ENCODE peak calls at places on chromosome 6, in seven cellular contexts. N is left ventricle myocardium inferior, C is Calu3, T is fibroblast of mammary gland, Y is spleen, G is thyroid gland, H is heart right ventricle. X is an unnamed sample.

GRCh38 chr6:29014729-29015608 is 9.9 kb upstream of the ZNF311 start:
- DNase-seq in C (no peak), Y (no peak), T (peak), H (no peak), G (no peak), N (no peak), X (no peak)

GRCh38 chr6:40436685-40437604 is 150.2 kb downstream of the LRFN2 start:
- DNase-seq in Y (no peak), H (no peak), T (peak), G (no peak), N (no peak), C (no peak), X (peak)

GRCh38 chr6:34630040-34630439 is 66.5 kb downstream of the ILRUN start:
- DNase-seq in C (no peak), Y (no peak), G (no peak), H (no peak), T (peak), N (no peak), X (peak)

GRCh38 chr6:132780770-132781371 is 17.6 kb downstream of the SLC18B1 start:
- DNase-seq in T (peak), G (no peak), C (no peak), N (no peak), H (no peak), Y (no peak), X (peak)

GRCh38 chr6:2899596-2899995 is 3.5 kb downstream of the SERPINB9 start:
- DNase-seq in H (no peak), G (no peak), Y (no peak), C (no peak), N (no peak), T (no peak), X (no peak)

GRCh38 chr6:119340766-119341487 is 8.6 kb downstream of the MAN1A1 start:
- DNase-seq in C (no peak), N (no peak), T (no peak), G (peak), Y (no peak), H (no peak), X (no peak)

GRCh38 chr6:7268362-7269310 is 44.4 kb downstream of the SSR1 start:
- DNase-seq in T (no peak), G (no peak), Y (peak), N (no peak), H (no peak), C (no peak), X (no peak)

GRCh38 chr6:72328775-72329174 is 293.1 kb upstream of the KCNQ5 start:
- DNase-seq in G (no peak), T (peak), N (no peak), Y (no peak), H (no peak), C (no peak), X (peak)

GRCh38 chr6:158208226-158208807 is 40.2 kb downstream of the GTF2H5 start:
- DNase-seq in N (no peak), Y (no peak), H (no peak), C (no peak), G (no peak), T (no peak), X (no peak)

GRCh38 chr6:37106554-37106953 is 63.4 kb upstream of the PIM1 start:
- DNase-seq in G (no peak), C (no peak), H (no peak), Y (no peak), N (no peak), T (no peak), X (no peak)

GRCh38 chr6:52517502-52518278 is 59.2 kb downstream of the TRAM2 start:
- DNase-seq in H (peak), Y (no peak), N (peak), G (peak), T (peak), C (peak), X (peak)

GRCh38 chr6:20208687-20209378 is 3.4 kb downstream of the MBOAT1 start:
- DNase-seq in G (no peak), C (no peak), H (no peak), T (peak), Y (no peak), N (no peak), X (no peak)

GRCh38 chr6:118574051-118574865 is 26.2 kb downstream of the PLN start:
- DNase-seq in Y (no peak), N (no peak), C (no peak), G (no peak), T (peak), H (no peak), X (peak)

GRCh38 chr6:130896249-130896648 is 69.0 kb downstream of the SMLR1 start:
- DNase-seq in T (no peak), N (no peak), Y (no peak), G (no peak), H (no peak), C (no peak), X (peak)

GRCh38 chr6:112909781-112910180 is 562.7 kb downstream of the RFPL4B start:
- DNase-seq in N (no peak), C (no peak), H (no peak), T (peak), G (no peak), Y (no peak), X (peak)

GRCh38 chr6:92790381-92790780 is 629.0 kb downstream of the EPHA7 start:
- DNase-seq in C (no peak), N (no peak), Y (no peak), G (no peak), H (no peak), T (no peak), X (no peak)

GRCh38 chr6:142914371-142914770 is 30.6 kb downstream of the HIVEP2 start:
- DNase-seq in H (no peak), N (no peak), C (no peak), Y (no peak), G (no peak), T (no peak), X (no peak)

GRCh38 chr6:107786709-107787588 is 37.2 kb downstream of the SCML4 start:
- DNase-seq in T (no peak), Y (peak), C (no peak), H (no peak), G (no peak), N (no peak), X (no peak)

GRCh38 chr6:148293181-148293995 is 49.2 kb upstream of the SASH1 start:
- DNase-seq in T (no peak), C (no peak), G (no peak), Y (no peak), H (peak), N (peak), X (no peak)

GRCh38 chr6:143596857-143597256 is 80.9 kb upstream of the PHACTR2 start:
- DNase-seq in N (peak), T (peak), C (no peak), H (peak), Y (no peak), G (peak), X (peak)

GRCh38 chr6:95577317-95578105 is at the start of gene MANEA:
- DNase-seq in H (peak), G (peak), Y (peak), N (peak), C (peak), T (peak), X (peak)

GRCh38 chr6:78530208-78530607 is 337.1 kb upstream of the IRAK1BP1 start:
- DNase-seq in N (no peak), H (no peak), C (no peak), Y (no peak), G (no peak), T (no peak), X (no peak)

GRCh38 chr6:2020909-2021308 is 224.5 kb downstream of the GMDS start:
- DNase-seq in H (no peak), Y (no peak), C (no peak), G (no peak), N (no peak), T (peak), X (peak)

GRCh38 chr6:137271245-137272183 is 52.3 kb upstream of the IFNGR1 start:
- DNase-seq in C (no peak), Y (no peak), T (peak), G (no peak), H (no peak), N (no peak), X (peak)

GRCh38 chr6:101070044-101070608 is 189.0 kb upstream of the ASCC3 start:
- DNase-seq in G (no peak), H (no peak), T (no peak), C (no peak), Y (peak), N (no peak), X (no peak)

GRCh38 chr6:98044791-98045190 is 761.8 kb upstream of the MMS22L start:
- DNase-seq in Y (no peak), N (no peak), H (no peak), C (no peak), T (no peak), G (no peak), X (no peak)

GRCh38 chr6:26270903-26271639 is 93.9 kb upstream of the BTN3A2 start:
- DNase-seq in Y (peak), H (peak), C (peak), T (peak), G (peak), N (peak), X (peak)

GRCh38 chr6:7390218-7390878 is 740 bp downstream of the RIOK1 start:
- DNase-seq in H (no peak), N (no peak), C (no peak), G (no peak), Y (no peak), T (no peak), X (no peak)

GRCh38 chr6:106255306-106255705 is 70.3 kb downstream of the ATG5 start:
- DNase-seq in H (no peak), T (no peak), C (no peak), N (no peak), G (no peak), Y (no peak), X (no peak)

GRCh38 chr6:42007753-42008528 is 42.4 kb upstream of the TAF8 start:
- DNase-seq in Y (peak), C (no peak), T (no peak), N (no peak), G (no peak), H (no peak), X (no peak)

GRCh38 chr6:54493138-54493537 is 184.9 kb downstream of the TINAG start:
- DNase-seq in C (no peak), Y (no peak), T (peak), H (no peak), N (no peak), G (no peak), X (peak)

GRCh38 chr6:109503327-109504224 is 20.6 kb upstream of the ZBTB24 start:
- DNase-seq in G (no peak), H (no peak), N (no peak), Y (no peak), C (no peak), T (no peak), X (no peak)

GRCh38 chr6:139648430-139649000 is 274.1 kb upstream of the CITED2 start:
- DNase-seq in Y (no peak), H (no peak), G (no peak), T (no peak), N (no peak), C (no peak), X (no peak)

GRCh38 chr6:109027964-109028363 is 66.7 kb downstream of the SESN1 start:
- DNase-seq in T (no peak), Y (no peak), N (no peak), G (no peak), C (no peak), H (no peak), X (no peak)

GRCh38 chr6:20403766-20404640 is 2.3 kb downstream of the E2F3 start:
- DNase-seq in N (no peak), Y (no peak), G (peak), C (peak), H (peak), T (peak), X (peak)

GRCh38 chr6:100468013-100468622 is 3.4 kb upstream of the SIM1 start:
- DNase-seq in C (no peak), G (no peak), H (no peak), N (no peak), Y (no peak), T (no peak), X (no peak)

GRCh38 chr6:85416049-85416448 is 33.8 kb upstream of the NT5E start:
- DNase-seq in G (no peak), Y (no peak), C (no peak), T (peak), N (no peak), H (no peak), X (no peak)

GRCh38 chr6:85460951-85461805 is 11.3 kb downstream of the NT5E start:
- DNase-seq in Y (no peak), T (peak), G (peak), C (peak), H (no peak), N (no peak), X (peak)

GRCh38 chr6:157557541-157557940 is 176.6 kb downstream of the ZDHHC14 start:
- DNase-seq in C (no peak), Y (peak), H (no peak), N (no peak), T (no peak), G (no peak), X (no peak)

GRCh38 chr6:107820571-107821261 is 3.4 kb downstream of the SCML4 start:
- DNase-seq in Y (no peak), C (peak), H (no peak), T (no peak), N (no peak), G (peak), X (peak)

DNA sequence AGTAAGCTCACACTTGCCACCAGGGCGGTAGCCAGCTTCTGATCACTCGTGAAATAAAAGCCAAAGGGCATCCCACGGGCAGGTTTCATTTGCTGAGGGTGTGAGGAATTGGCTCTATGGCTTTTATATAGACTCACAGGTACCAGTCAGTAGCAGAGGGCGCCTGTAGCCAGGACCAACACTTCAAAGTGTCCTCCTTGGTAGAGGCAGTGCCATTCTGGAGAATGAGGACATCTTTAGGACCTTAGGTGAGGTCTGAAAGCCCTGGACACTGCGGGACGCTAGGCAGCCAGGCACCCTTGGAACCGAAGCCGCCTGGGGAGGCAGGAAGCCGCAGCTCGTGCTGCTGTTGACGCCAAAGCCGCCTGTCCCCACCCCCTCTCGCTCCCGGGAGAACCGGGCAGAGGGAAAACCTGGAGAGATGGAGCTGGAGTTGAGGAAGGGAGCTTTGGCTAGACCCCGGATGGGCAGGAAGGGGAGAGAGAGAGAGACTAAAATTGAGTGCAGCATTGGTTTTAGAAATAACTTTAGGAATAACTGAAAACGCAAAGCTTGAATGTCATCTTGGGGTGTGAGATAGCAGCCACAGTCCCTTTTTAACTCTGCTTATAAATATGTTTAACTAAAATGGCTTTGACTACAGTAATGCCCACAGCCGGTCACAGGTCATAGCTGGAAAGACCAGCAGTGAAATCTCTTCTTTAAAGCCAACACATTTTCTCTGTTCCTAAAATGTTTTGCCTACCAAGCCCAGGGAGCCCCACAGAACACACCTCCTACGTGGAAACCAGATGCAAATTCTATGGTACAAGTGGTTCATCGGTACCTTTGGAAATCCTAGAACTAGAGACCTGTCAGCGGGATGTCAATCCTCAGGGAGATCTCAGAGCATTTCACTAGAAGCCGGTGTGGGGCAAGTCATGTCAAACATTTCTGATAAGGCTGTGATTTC is 128.5 kb upstream of the CDYL start:
- DNase-seq in T (peak), C (peak), G (peak), H (peak), N (peak), Y (peak), X (peak)
- TF ChIP-seq CTCF in T (no peak), C (no peak), G (no peak), H (no peak), N (no peak), Y (no peak), X (no peak)

GRCh38 chr6:161618816-161619454 is 345.1 kb upstream of the AGPAT4 start:
- DNase-seq in H (peak), Y (no peak), T (peak), N (peak), C (peak), G (peak), X (peak)
- TF ChIP-seq CTCF in H (peak), Y (no peak), T (peak), N (peak), C (peak), G (peak), X (peak)

GRCh38 chr6:14584450-14584849 is 466.9 kb downstream of the CD83 start:
- DNase-seq in C (no peak), T (no peak), Y (no peak), H (no peak), N (no peak), G (no peak), X (no peak)
- TF ChIP-seq CTCF in C (no peak), T (no peak), Y (no peak), H (peak), N (peak), G (no peak), X (no peak)

DNA sequence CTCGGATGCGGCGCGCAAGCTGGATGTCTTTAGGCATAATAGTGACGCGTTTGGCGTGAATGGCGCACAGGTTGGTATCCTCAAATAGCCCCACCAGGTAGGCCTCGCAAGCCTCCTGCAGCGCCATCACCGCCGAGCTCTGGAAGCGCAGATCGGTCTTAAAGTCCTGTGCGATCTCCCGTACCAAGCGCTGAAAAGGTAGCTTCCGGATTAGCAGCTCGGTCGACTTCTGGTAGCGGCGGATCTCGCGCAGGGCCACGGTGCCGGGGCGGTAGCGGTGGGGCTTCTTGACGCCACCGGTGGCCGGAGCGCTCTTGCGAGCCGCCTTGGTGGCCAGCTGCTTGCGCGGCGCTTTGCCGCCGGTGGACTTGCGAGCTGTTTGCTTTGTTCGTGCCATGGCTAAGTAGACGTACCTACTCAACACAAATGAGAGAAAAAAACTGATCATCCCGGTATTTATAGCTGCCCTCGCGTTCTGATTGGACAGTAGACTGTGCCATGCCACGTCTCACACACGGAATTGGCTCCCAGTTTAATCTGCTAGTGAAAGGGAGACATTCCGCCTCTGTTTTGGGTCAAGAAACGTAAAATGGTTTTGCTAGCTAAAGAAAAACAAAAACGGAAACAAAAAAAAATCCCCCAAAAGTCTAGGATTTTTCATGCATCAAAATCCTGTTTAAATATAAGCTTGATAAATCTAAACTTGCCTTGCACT is 40.1 kb downstream of the OR2B2 start:
- DNase-seq in G (peak), Y (peak), H (peak), N (peak), T (peak), C (peak), X (peak)
- TF ChIP-seq CTCF in G (peak), Y (peak), H (no peak), N (no peak), T (no peak), C (no peak), X (no peak)

GRCh38 chr6:13494137-13494536 is 6.7 kb upstream of the GFOD1 start:
- DNase-seq in C (no peak), N (no peak), T (no peak), G (no peak), Y (no peak), H (no peak), X (no peak)

GRCh38 chr6:13495818-13496217 is 8.4 kb upstream of the GFOD1 start:
- DNase-seq in C (no peak), Y (no peak), H (no peak), G (no peak), T (no peak), N (no peak), X (no peak)

GRCh38 chr6:13496508-13497180 is 9.2 kb upstream of the GFOD1 start:
- DNase-seq in T (no peak), G (no peak), N (no peak), H (no peak), C (no peak), Y (no peak), X (peak)

GRCh38 chr6:13493147-13493546 is 5.7 kb upstream of the GFOD1 start:
- DNase-seq in T (no peak), C (no peak), G (no peak), Y (no peak), N (no peak), H (no peak), X (no peak)

DNA sequence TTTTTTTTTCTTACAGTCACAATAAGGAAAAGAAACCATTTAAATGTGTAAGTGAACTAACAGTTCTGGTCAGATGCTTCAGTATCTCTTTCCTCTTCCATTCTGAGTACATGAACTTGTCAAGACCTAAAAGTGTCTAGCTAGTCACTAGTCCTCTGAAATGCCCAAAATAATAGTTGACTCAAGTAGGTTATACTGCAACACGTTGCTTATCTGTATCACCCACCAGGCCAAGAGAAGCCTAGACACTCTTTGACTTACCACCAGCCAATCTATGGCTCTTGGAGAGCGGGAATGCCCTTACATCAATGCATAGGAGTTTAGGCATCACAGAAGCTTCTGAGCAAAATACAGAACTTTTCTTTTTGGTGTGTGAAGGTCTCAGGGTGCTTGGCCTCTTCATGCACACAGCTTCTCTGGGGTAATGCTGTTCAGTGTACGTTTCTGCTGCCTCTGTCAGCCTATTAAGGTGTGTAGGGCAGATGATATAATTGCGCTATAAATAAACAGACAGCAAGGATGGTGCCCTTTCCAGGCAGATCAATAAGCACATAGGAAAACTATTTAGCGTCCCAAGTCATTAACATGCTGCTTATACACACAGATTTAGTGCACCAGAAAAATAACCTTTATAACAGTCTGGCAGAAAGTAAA is 7.8 kb upstream of the GFOD1 start:
- DNase-seq in H (no peak), C (no peak), T (no peak), G (no peak), Y (no peak), N (no peak), X (no peak)
- TF ChIP-seq CTCF in H (no peak), C (no peak), T (no peak), G (no peak), Y (no peak), N (no peak), X (no peak)